ENCODE peak calls at places on chromosomes 12 and 14, in six cellular contexts. One of them, this sample, is unnamed.

GRCh38 chr12:63151061-63151897 is at the start of gene AVPR1A:
- DNase-seq in B cell: no peak
- DNase-seq in fibroblast of the aortic adventitia: no peak
- DNase-seq in heart left ventricle: peak
- DNase-seq in body of pancreas: no peak
- DNase-seq in fibroblast of lung: no peak
- DNase-seq in this sample: peak

GRCh38 chr14:91373591-91374245 is 43.9 kb downstream of the CCDC88C start:
- DNase-seq in B cell: no peak
- DNase-seq in fibroblast of the aortic adventitia: no peak
- DNase-seq in fibroblast of lung: no peak
- DNase-seq in heart left ventricle: no peak
- DNase-seq in body of pancreas: no peak
- DNase-seq in this sample: peak

GRCh38 chr12:2535583-2536187 is 259.1 kb upstream of the FKBP4 start:
- DNase-seq in fibroblast of lung: no peak
- DNase-seq in B cell: no peak
- DNase-seq in heart left ventricle: no peak
- DNase-seq in fibroblast of the aortic adventitia: no peak
- DNase-seq in body of pancreas: no peak
- DNase-seq in this sample: no peak

GRCh38 chr12:131736807-131737484 is 26.1 kb downstream of the SFSWAP start:
- DNase-seq in heart left ventricle: no peak
- DNase-seq in fibroblast of the aortic adventitia: peak
- DNase-seq in body of pancreas: no peak
- DNase-seq in fibroblast of lung: peak
- DNase-seq in B cell: no peak
- DNase-seq in this sample: no peak

GRCh38 chr12:105120551-105120950 is 13.0 kb downstream of the WASHC4 start:
- DNase-seq in body of pancreas: no peak
- DNase-seq in fibroblast of lung: peak
- DNase-seq in fibroblast of the aortic adventitia: no peak
- DNase-seq in B cell: no peak
- DNase-seq in heart left ventricle: no peak
- DNase-seq in this sample: no peak

GRCh38 chr14:30906752-30907658 is 32.6 kb downstream of the COCH start:
- DNase-seq in fibroblast of lung: no peak
- DNase-seq in fibroblast of the aortic adventitia: peak
- DNase-seq in body of pancreas: no peak
- DNase-seq in heart left ventricle: no peak
- DNase-seq in B cell: no peak
- DNase-seq in this sample: no peak

GRCh38 chr14:89351364-89351957 is 65.6 kb downstream of the FOXN3 start:
- DNase-seq in fibroblast of the aortic adventitia: peak
- DNase-seq in B cell: peak
- DNase-seq in heart left ventricle: peak
- DNase-seq in fibroblast of lung: peak
- DNase-seq in body of pancreas: peak
- DNase-seq in this sample: no peak

GRCh38 chr12:82326905-82327503 is 31.2 kb downstream of the CCDC59 start:
- DNase-seq in body of pancreas: no peak
- DNase-seq in B cell: no peak
- DNase-seq in heart left ventricle: no peak
- DNase-seq in fibroblast of lung: peak
- DNase-seq in fibroblast of the aortic adventitia: peak
- DNase-seq in this sample: no peak

GRCh38 chr12:88325828-88326214 is 183.7 kb downstream of the TMTC3 start:
- DNase-seq in fibroblast of the aortic adventitia: peak
- DNase-seq in B cell: no peak
- DNase-seq in heart left ventricle: no peak
- DNase-seq in fibroblast of lung: peak
- DNase-seq in body of pancreas: no peak
- DNase-seq in this sample: no peak

GRCh38 chr14:23657959-23658470 is 21.9 kb downstream of the DHRS2 start:
- DNase-seq in B cell: no peak
- DNase-seq in heart left ventricle: no peak
- DNase-seq in body of pancreas: no peak
- DNase-seq in fibroblast of the aortic adventitia: no peak
- DNase-seq in fibroblast of lung: no peak
- DNase-seq in this sample: no peak

GRCh38 chr14:23650506-23650905 is 14.3 kb downstream of the DHRS2 start:
- DNase-seq in body of pancreas: no peak
- DNase-seq in fibroblast of lung: no peak
- DNase-seq in fibroblast of the aortic adventitia: no peak
- DNase-seq in B cell: no peak
- DNase-seq in heart left ventricle: no peak
- DNase-seq in this sample: no peak

GRCh38 chr14:23648764-23649460 is 12.7 kb downstream of the DHRS2 start:
- DNase-seq in B cell: no peak
- DNase-seq in heart left ventricle: no peak
- DNase-seq in fibroblast of lung: no peak
- DNase-seq in body of pancreas: no peak
- DNase-seq in fibroblast of the aortic adventitia: no peak
- DNase-seq in this sample: no peak

GRCh38 chr14:23653046-23653445 is 16.9 kb downstream of the DHRS2 start:
- DNase-seq in heart left ventricle: no peak
- DNase-seq in B cell: no peak
- DNase-seq in fibroblast of lung: no peak
- DNase-seq in body of pancreas: no peak
- DNase-seq in fibroblast of the aortic adventitia: peak
- DNase-seq in this sample: no peak

GRCh38 chr14:23654231-23654630 is 18.1 kb downstream of the DHRS2 start:
- DNase-seq in fibroblast of the aortic adventitia: no peak
- DNase-seq in fibroblast of lung: no peak
- DNase-seq in body of pancreas: no peak
- DNase-seq in heart left ventricle: no peak
- DNase-seq in B cell: no peak
- DNase-seq in this sample: no peak
- TF ChIP-seq CTCF in fibroblast of the aortic adventitia: no peak
- TF ChIP-seq CTCF in fibroblast of lung: no peak
- TF ChIP-seq CTCF in body of pancreas: no peak
- TF ChIP-seq CTCF in heart left ventricle: no peak
- TF ChIP-seq CTCF in B cell: no peak
- TF ChIP-seq CTCF in this sample: no peak

GRCh38 chr12:109477963-109478315 is 505 bp downstream of the UBE3B start:
- DNase-seq in fibroblast of lung: no peak
- DNase-seq in heart left ventricle: no peak
- DNase-seq in B cell: no peak
- DNase-seq in body of pancreas: no peak
- DNase-seq in fibroblast of the aortic adventitia: no peak
- DNase-seq in this sample: no peak

GRCh38 chr12:109475121-109475520 is 2.0 kb downstream of the KCTD10 start:
- DNase-seq in heart left ventricle: no peak
- DNase-seq in body of pancreas: no peak
- DNase-seq in fibroblast of lung: no peak
- DNase-seq in B cell: no peak
- DNase-seq in fibroblast of the aortic adventitia: no peak
- DNase-seq in this sample: no peak

GRCh38 chr12:109476807-109477184 is 304 bp downstream of the KCTD10 start:
- DNase-seq in fibroblast of lung: peak
- DNase-seq in fibroblast of the aortic adventitia: no peak
- DNase-seq in body of pancreas: no peak
- DNase-seq in B cell: no peak
- DNase-seq in heart left ventricle: no peak
- DNase-seq in this sample: no peak

GRCh38 chr12:109475993-109476806 is 900 bp downstream of the KCTD10 start:
- DNase-seq in fibroblast of lung: peak
- DNase-seq in body of pancreas: no peak
- DNase-seq in fibroblast of the aortic adventitia: peak
- DNase-seq in heart left ventricle: no peak
- DNase-seq in B cell: no peak
- DNase-seq in this sample: no peak

GRCh38 chr12:109477185-109477962 is at the start of the genes KCTD10 and UBE3B:
- DNase-seq in fibroblast of the aortic adventitia: peak
- DNase-seq in body of pancreas: peak
- DNase-seq in fibroblast of lung: peak
- DNase-seq in heart left ventricle: peak
- DNase-seq in B cell: peak
- DNase-seq in this sample: peak
- TF ChIP-seq CTCF in fibroblast of the aortic adventitia: peak
- TF ChIP-seq CTCF in body of pancreas: peak
- TF ChIP-seq CTCF in fibroblast of lung: no peak
- TF ChIP-seq CTCF in heart left ventricle: no peak
- TF ChIP-seq CTCF in B cell: no peak
- TF ChIP-seq CTCF in this sample: no peak

GRCh38 chr12:49358548-49359141 is 8.6 kb upstream of the SPATS2 start:
- DNase-seq in heart left ventricle: no peak
- DNase-seq in fibroblast of lung: peak
- DNase-seq in B cell: peak
- DNase-seq in fibroblast of the aortic adventitia: peak
- DNase-seq in body of pancreas: peak
- DNase-seq in this sample: peak

GRCh38 chr12:49355913-49356312 is 9.2 kb downstream of the DNAJC22 start:
- DNase-seq in body of pancreas: no peak
- DNase-seq in fibroblast of the aortic adventitia: no peak
- DNase-seq in heart left ventricle: no peak
- DNase-seq in fibroblast of lung: no peak
- DNase-seq in B cell: no peak
- DNase-seq in this sample: no peak

GRCh38 chr12:49359671-49360070 is 7.6 kb upstream of the SPATS2 start:
- DNase-seq in fibroblast of the aortic adventitia: no peak
- DNase-seq in body of pancreas: no peak
- DNase-seq in heart left ventricle: no peak
- DNase-seq in fibroblast of lung: no peak
- DNase-seq in B cell: no peak
- DNase-seq in this sample: no peak

GRCh38 chr12:49352351-49352750 is 5.7 kb downstream of the DNAJC22 start:
- DNase-seq in B cell: no peak
- DNase-seq in body of pancreas: no peak
- DNase-seq in fibroblast of lung: no peak
- DNase-seq in heart left ventricle: no peak
- DNase-seq in fibroblast of the aortic adventitia: no peak
- DNase-seq in this sample: no peak

DNA sequence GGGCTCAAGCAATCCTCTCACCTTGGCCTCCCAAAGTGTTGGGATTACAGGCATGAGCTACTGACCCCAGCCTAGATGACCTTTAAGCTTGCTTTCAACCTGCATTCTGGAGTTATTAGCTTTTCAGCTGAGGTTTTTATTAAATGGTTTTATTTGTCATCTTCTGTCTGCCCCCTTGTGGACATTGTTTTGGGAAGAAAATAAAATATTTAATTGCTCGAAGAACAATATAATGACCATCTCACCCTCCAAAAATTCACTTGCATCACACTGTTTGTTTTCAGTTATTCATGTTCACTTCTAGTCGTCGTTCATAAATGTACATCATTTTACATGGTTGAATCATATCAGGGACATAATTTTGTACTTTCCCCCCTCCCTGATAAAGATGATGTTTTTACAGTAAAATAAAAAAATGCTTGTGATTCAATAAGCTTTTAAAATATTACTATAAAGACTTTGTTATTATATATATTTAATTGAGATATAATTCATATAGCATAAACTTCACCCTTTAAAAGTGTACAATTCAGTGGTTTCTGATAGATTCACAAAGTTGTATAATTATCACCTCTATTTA is 10.1 kb upstream of the SPATS2 start:
- DNase-seq in fibroblast of lung: peak
- DNase-seq in fibroblast of the aortic adventitia: peak
- DNase-seq in body of pancreas: no peak
- DNase-seq in heart left ventricle: no peak
- DNase-seq in B cell: no peak
- DNase-seq in this sample: no peak
- TF ChIP-seq CTCF in fibroblast of lung: peak
- TF ChIP-seq CTCF in fibroblast of the aortic adventitia: peak
- TF ChIP-seq CTCF in body of pancreas: peak
- TF ChIP-seq CTCF in heart left ventricle: peak
- TF ChIP-seq CTCF in B cell: peak
- TF ChIP-seq CTCF in this sample: peak

DNA sequence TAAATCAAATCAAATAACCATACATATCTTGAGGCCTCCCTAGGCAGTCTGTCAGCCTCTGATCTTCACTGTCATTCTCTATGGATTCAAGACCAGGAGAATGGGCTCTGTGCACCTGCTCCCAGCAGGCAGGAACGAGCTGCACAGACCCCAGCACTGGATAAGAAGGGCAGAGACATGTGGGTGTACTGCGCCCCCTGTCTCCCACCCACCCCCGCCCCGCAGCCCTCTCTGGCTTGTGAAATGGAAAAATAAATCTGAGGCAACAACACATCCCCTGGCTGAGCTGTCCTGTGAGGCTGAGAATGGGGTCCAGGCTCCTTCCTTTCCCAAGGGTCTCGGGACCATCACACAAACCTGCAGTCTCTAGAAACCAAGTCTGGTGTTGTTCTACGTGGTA is 26.2 kb downstream of the CLMN start:
- DNase-seq in fibroblast of lung: no peak
- DNase-seq in heart left ventricle: no peak
- DNase-seq in body of pancreas: no peak
- DNase-seq in B cell: no peak
- DNase-seq in fibroblast of the aortic adventitia: no peak
- DNase-seq in this sample: no peak
- TF ChIP-seq CTCF in fibroblast of lung: no peak
- TF ChIP-seq CTCF in heart left ventricle: no peak
- TF ChIP-seq CTCF in body of pancreas: no peak
- TF ChIP-seq CTCF in B cell: no peak
- TF ChIP-seq CTCF in fibroblast of the aortic adventitia: no peak
- TF ChIP-seq CTCF in this sample: no peak

GRCh38 chr12:98440165-98440581 is 75.2 kb upstream of the TMPO start:
- DNase-seq in fibroblast of the aortic adventitia: peak
- DNase-seq in fibroblast of lung: peak
- DNase-seq in heart left ventricle: peak
- DNase-seq in body of pancreas: peak
- DNase-seq in B cell: no peak
- DNase-seq in this sample: no peak
- TF ChIP-seq CTCF in fibroblast of the aortic adventitia: no peak
- TF ChIP-seq CTCF in fibroblast of lung: no peak
- TF ChIP-seq CTCF in heart left ventricle: no peak
- TF ChIP-seq CTCF in body of pancreas: no peak
- TF ChIP-seq CTCF in B cell: no peak
- TF ChIP-seq CTCF in this sample: no peak

GRCh38 chr12:93762059-93762719 is 85.0 kb downstream of the CRADD start:
- DNase-seq in heart left ventricle: no peak
- DNase-seq in B cell: no peak
- DNase-seq in body of pancreas: no peak
- DNase-seq in fibroblast of the aortic adventitia: peak
- DNase-seq in fibroblast of lung: peak
- DNase-seq in this sample: no peak

GRCh38 chr12:93762912-93763311 is 85.7 kb downstream of the CRADD start:
- DNase-seq in body of pancreas: no peak
- DNase-seq in fibroblast of lung: no peak
- DNase-seq in B cell: no peak
- DNase-seq in heart left ventricle: no peak
- DNase-seq in fibroblast of the aortic adventitia: no peak
- DNase-seq in this sample: no peak

GRCh38 chr12:93766371-93766770 is 89.2 kb downstream of the CRADD start:
- DNase-seq in fibroblast of lung: no peak
- DNase-seq in body of pancreas: no peak
- DNase-seq in heart left ventricle: no peak
- DNase-seq in fibroblast of the aortic adventitia: no peak
- DNase-seq in B cell: no peak
- DNase-seq in this sample: no peak

GRCh38 chr12:93766802-93767523 is 89.8 kb downstream of the CRADD start:
- DNase-seq in fibroblast of lung: peak
- DNase-seq in body of pancreas: peak
- DNase-seq in fibroblast of the aortic adventitia: peak
- DNase-seq in heart left ventricle: peak
- DNase-seq in B cell: no peak
- DNase-seq in this sample: no peak

GRCh38 chr12:93763746-93764147 is 86.6 kb downstream of the CRADD start:
- DNase-seq in fibroblast of the aortic adventitia: no peak
- DNase-seq in heart left ventricle: no peak
- DNase-seq in B cell: no peak
- DNase-seq in fibroblast of lung: peak
- DNase-seq in body of pancreas: no peak
- DNase-seq in this sample: no peak
- TF ChIP-seq CTCF in fibroblast of the aortic adventitia: no peak
- TF ChIP-seq CTCF in heart left ventricle: no peak
- TF ChIP-seq CTCF in B cell: no peak
- TF ChIP-seq CTCF in fibroblast of lung: no peak
- TF ChIP-seq CTCF in body of pancreas: no peak
- TF ChIP-seq CTCF in this sample: no peak